ENCODE peak calls at places on chromosomes 1 and 21, in nine cellular contexts. T is activated CD4-positive, alpha-beta T cell treated with anti-CD3 and anti-CD28 coated beads, Interleukin-2, amount 50 U/mL, for 1 hour; V is GM19239; R is fibroblast of pulmonary artery; F is amniotic stem cell; Q is uterus; L is NCI-H2171; E is Calu3; W is effector CD4-positive, alpha-beta T cell. O is an unnamed sample.

GRCh38 chr1:167474191-167474641 is 44.1 kb downstream of the CD247 start:
- DNase-seq in T (peak; percentile 46), V (no peak), R (no peak), F (no peak), Q (no peak), L (no peak), E (no peak), W (peak; percentile 52), O (no peak)

GRCh38 chr1:98157524-98158293 is 236.9 kb upstream of the DPYD start:
- DNase-seq in T (no peak), V (no peak), R (peak; percentile 40), F (no peak), Q (no peak), L (no peak), E (no peak), W (no peak), O (no peak)

GRCh38 chr1:88509369-88509768 is 174.7 kb upstream of the PKN2 start:
- DNase-seq in T (no peak), V (no peak), R (peak; percentile 4), F (no peak), Q (no peak), L (no peak), E (no peak), W (no peak), O (no peak)

GRCh38 chr1:36884801-36885200 is 149.5 kb downstream of the GRIK3 start:
- DNase-seq in T (no peak), V (no peak), R (no peak), F (no peak), Q (no peak), L (no peak), E (no peak), W (no peak), O (no peak)

GRCh38 chr21:42539931-42540343 is 26.3 kb downstream of the SLC37A1 start:
- DNase-seq in T (no peak), V (no peak), R (no peak), F (no peak), Q (no peak), L (no peak), E (no peak), W (no peak), O (no peak)

GRCh38 chr1:46526689-46527291 is 24.7 kb downstream of the KNCN start:
- DNase-seq in T (no peak), V (no peak), R (no peak), F (no peak), Q (no peak), L (no peak), E (peak; percentile 42), W (no peak), O (no peak)

GRCh38 chr1:217471403-217471802 is 159.5 kb downstream of the GPATCH2 start:
- DNase-seq in T (no peak), V (no peak), R (no peak), F (no peak), Q (no peak), L (no peak), E (no peak), W (no peak), O (no peak)

GRCh38 chr1:10764296-10764798 is 32.1 kb downstream of the CASZ1 start:
- DNase-seq in T (no peak), V (no peak), R (no peak), F (no peak), Q (no peak), L (no peak), E (no peak), W (no peak), O (no peak)

GRCh38 chr1:57963545-57963944 is 539.7 kb upstream of the DAB1 start:
- DNase-seq in T (no peak), V (no peak), R (no peak), F (no peak), Q (no peak), L (peak; percentile 78), E (no peak), W (no peak), O (no peak)

GRCh38 chr1:240455228-240455821 is 156.6 kb downstream of the GREM2 start:
- DNase-seq in T (no peak), V (no peak), R (peak; percentile 47), F (no peak), Q (no peak), L (no peak), E (peak; percentile 27), W (no peak), O (no peak)

GRCh38 chr1:30605441-30605920 is 117.9 kb downstream of the MATN1 start:
- DNase-seq in T (no peak), V (no peak), R (no peak), F (no peak), Q (no peak), L (no peak), E (no peak), W (no peak), O (no peak)

GRCh38 chr1:97145321-97145956 is 423.9 kb downstream of the PTBP2 start:
- DNase-seq in T (no peak), V (no peak), R (peak; percentile 71), F (peak; percentile 28), Q (no peak), L (no peak), E (no peak), W (no peak), O (no peak)

GRCh38 chr1:77197351-77197750 is 21.9 kb downstream of the PIGK start:
- DNase-seq in T (no peak), V (no peak), R (no peak), F (no peak), Q (no peak), L (no peak), E (no peak), W (no peak), O (no peak)

GRCh38 chr1:224392411-224393249 is 36.0 kb downstream of the CNIH4 start:
- DNase-seq in T (no peak), V (no peak), R (no peak), F (no peak), Q (no peak), L (no peak), E (no peak), W (no peak), O (no peak)

GRCh38 chr1:54816951-54817350 is 15.8 kb upstream of the TTC22 start:
- DNase-seq in T (no peak), V (no peak), R (no peak), F (no peak), Q (no peak), L (no peak), E (no peak), W (no peak), O (no peak)

GRCh38 chr1:228281631-228282328 is 73.9 kb downstream of the OBSCN start:
- DNase-seq in T (no peak), V (no peak), R (no peak), F (no peak), Q (no peak), L (no peak), E (no peak), W (no peak), O (no peak)

GRCh38 chr1:43039228-43040055 is 80.8 kb upstream of the SLC2A1 start:
- DNase-seq in T (no peak), V (no peak), R (no peak), F (no peak), Q (no peak), L (no peak), E (no peak), W (no peak), O (no peak)

GRCh38 chr1:238673561-238673960 is 712.8 kb upstream of the CHRM3 start:
- DNase-seq in T (no peak), V (no peak), R (no peak), F (no peak), Q (no peak), L (no peak), E (no peak), W (no peak), O (no peak)

GRCh38 chr1:161738627-161739287 is 10.8 kb upstream of the DUSP12 start:
- DNase-seq in T (peak; percentile 12), V (no peak), R (peak; percentile 89), F (peak; percentile 24), Q (no peak), L (no peak), E (peak; percentile 51), W (peak; percentile 15), O (peak; percentile 64)

GRCh38 chr1:99650021-99650420 is 4.1 kb downstream of the PALMD start:
- DNase-seq in T (no peak), V (no peak), R (peak; percentile 48), F (no peak), Q (no peak), L (no peak), E (no peak), W (no peak), O (no peak)

GRCh38 chr1:35278886-35279554 is 10.5 kb downstream of the ZMYM4 start:
- DNase-seq in T (no peak), V (no peak), R (peak; percentile 41), F (no peak), Q (no peak), L (no peak), E (no peak), W (no peak), O (no peak)

GRCh38 chr1:43699281-43699680 is 8.1 kb upstream of the ST3GAL3 start:
- DNase-seq in T (no peak), V (no peak), R (no peak), F (no peak), Q (no peak), L (no peak), E (no peak), W (no peak), O (no peak)

GRCh38 chr1:111593403-111594127 is 26.0 kb upstream of the RAP1A start:
- DNase-seq in T (no peak), V (no peak), R (no peak), F (no peak), Q (no peak), L (no peak), E (no peak), W (no peak), O (no peak)

GRCh38 chr1:24047101-24047459 is 64.9 kb downstream of the MYOM3 start:
- DNase-seq in T (no peak), V (no peak), R (peak; percentile 61), F (no peak), Q (peak; percentile 77), L (no peak), E (peak; percentile 33), W (no peak), O (no peak)

GRCh38 chr1:23217421-23218115 is at the start of gene HTR1D:
- DNase-seq in T (no peak), V (no peak), R (no peak), F (no peak), Q (no peak), L (no peak), E (peak; percentile 26), W (no peak), O (no peak)

GRCh38 chr1:84353665-84354064 is 44.6 kb upstream of the DNASE2B start:
- DNase-seq in T (no peak), V (no peak), R (peak; percentile 58), F (no peak), Q (peak; percentile 44), L (no peak), E (no peak), W (no peak), O (no peak)

GRCh38 chr1:29912413-29912812 is 676.1 kb downstream of the PTPRU start:
- DNase-seq in T (no peak), V (no peak), R (peak; percentile 45), F (no peak), Q (no peak), L (no peak), E (peak; percentile 51), W (no peak), O (no peak)

GRCh38 chr1:155301342-155301841 is at the start of gene PKLR:
- DNase-seq in T (no peak), V (no peak), R (no peak), F (no peak), Q (no peak), L (no peak), E (no peak), W (no peak), O (no peak)

GRCh38 chr1:119773711-119774241 is 5.1 kb upstream of the HMGCS2 start:
- DNase-seq in T (no peak), V (no peak), R (no peak), F (no peak), Q (no peak), L (no peak), E (no peak), W (no peak), O (no peak)

GRCh38 chr1:23370744-23371710 is 1.4 kb upstream of the ZNF436 start:
- DNase-seq in T (no peak), V (no peak), R (peak; percentile 79), F (no peak), Q (no peak), L (peak; percentile 87), E (no peak), W (no peak), O (no peak)

GRCh38 chr1:6730473-6730872 is 28.9 kb upstream of the DNAJC11 start:
- DNase-seq in T (no peak), V (no peak), R (no peak), F (no peak), Q (no peak), L (no peak), E (no peak), W (no peak), O (no peak)

O was measured in stimulated activated naive B cell treated with anti-CD40 and anti-IgM and Interleukin-4, amounts not matched to agents 10 μg/mL and 1 μg/mL and 100 μg/mL, for 72 hours.